ENCODE peak calls at places on chromosomes 7 and 10, in six cellular contexts. F is cardiac muscle cell; D is CD4-positive, alpha-beta memory T cell; Y is IMR-90; B is psoas muscle; I is HCT116. P is an unnamed sample. For H3K4me1, the result is how much of the 10 kb centered on the place peaks cover.

GRCh38 chr7:128398016-128398840 is 11.6 kb downstream of the IMPDH1 start:
- DNase-seq in F (peak), D (peak), Y (peak), B (peak), I (no peak), P (no peak)

GRCh38 chr7:157339777-157340677 is 3.2 kb downstream of the DNAJB6 start:
- DNase-seq in F (peak), D (peak), Y (peak), B (peak), I (peak), P (peak)

GRCh38 chr7:24051651-24052050 is 232.3 kb upstream of the NPY start:
- DNase-seq in F (no peak), D (no peak), Y (no peak), B (no peak), I (no peak), P (no peak)

GRCh38 chr7:17680026-17680425 is 260.3 kb downstream of the SNX13 start:
- DNase-seq in F (peak), D (no peak), Y (peak), B (no peak), I (no peak), P (no peak)

GRCh38 chr7:66167773-66168367 is 37.3 kb upstream of the TPST1 start:
- DNase-seq in F (no peak), D (no peak), Y (peak), B (no peak), I (no peak), P (no peak)

GRCh38 chr7:100472854-100473499 is 6.0 kb downstream of the TSC22D4 start:
- DNase-seq in F (no peak), D (no peak), Y (peak), B (peak), I (no peak), P (no peak)

GRCh38 chr7:97439637-97440214 is 292.2 kb upstream of the TAC1 start:
- DNase-seq in F (no peak), D (no peak), Y (no peak), B (no peak), I (no peak), P (no peak)

GRCh38 chr10:79416578-79417255 is 28.7 kb downstream of the ZCCHC24 start:
- DNase-seq in F (no peak), D (no peak), Y (no peak), B (peak), I (no peak), P (no peak)

GRCh38 chr7:77985974-77986339 is 187.4 kb downstream of the PHTF2 start:
- DNase-seq in F (no peak), D (no peak), Y (no peak), B (no peak), I (no peak), P (no peak)

GRCh38 chr7:128697301-128697905 is 25.3 kb downstream of the GARIN1A start:
- DNase-seq in F (peak), D (peak), Y (peak), B (peak), I (no peak), P (peak)

GRCh38 chr10:47409866-47410256 is 25.8 kb upstream of the ZNF488 start:
- DNase-seq in F (no peak), D (no peak), Y (no peak), B (no peak), I (no peak), P (no peak)

GRCh38 chr7:157577796-157578339 is 241.1 kb downstream of the DNAJB6 start:
- DNase-seq in F (no peak), D (no peak), Y (no peak), B (no peak), I (no peak), P (no peak)

GRCh38 chr10:79927111-79927828 is 21.6 kb downstream of the SFTPD start:
- DNase-seq in F (no peak), D (no peak), Y (no peak), B (no peak), I (no peak), P (no peak)

GRCh38 chr7:17988136-17988535 is 39.5 kb downstream of the PRPS1L1 start:
- DNase-seq in F (peak), D (no peak), Y (no peak), B (no peak), I (no peak), P (no peak)

GRCh38 chr7:35905555-35905954 is 104.7 kb downstream of the SEPTIN7 start:
- DNase-seq in F (no peak), D (no peak), Y (peak), B (no peak), I (no peak), P (no peak)

GRCh38 chr10:35795131-35795819 is 153.2 kb upstream of the FZD8 start:
- DNase-seq in F (no peak), D (no peak), Y (peak), B (no peak), I (no peak), P (no peak)

GRCh38 chr7:137961200-137962177 is 40.4 kb downstream of the CREB3L2 start:
- DNase-seq in F (no peak), D (no peak), Y (peak), B (no peak), I (no peak), P (no peak)

GRCh38 chr7:128919881-128920789 is 9.6 kb upstream of the KCP start:
- DNase-seq in F (no peak), D (no peak), Y (no peak), B (no peak), I (no peak), P (no peak)

GRCh38 chr7:54888067-54888735 is 129.2 kb upstream of the SEC61G start:
- DNase-seq in F (peak), D (no peak), Y (no peak), B (peak), I (no peak), P (no peak)

GRCh38 chr7:2451171-2452073 is 24.8 kb downstream of the GRIFIN start:
- DNase-seq in F (peak), D (peak), Y (peak), B (peak), I (peak), P (peak)

GRCh38 chr7:2446676-2447075 is 29.5 kb downstream of the GRIFIN start:
- DNase-seq in F (no peak), D (no peak), Y (no peak), B (no peak), I (no peak), P (no peak)

GRCh38 chr7:2452643-2453270 is 23.4 kb downstream of the GRIFIN start:
- DNase-seq in F (no peak), D (no peak), Y (no peak), B (no peak), I (no peak), P (no peak)

GRCh38 chr7:2450198-2451107 is 25.7 kb downstream of the GRIFIN start:
- DNase-seq in F (no peak), D (no peak), Y (no peak), B (no peak), I (no peak), P (no peak)

GRCh38 chr7:2452074-2452507 is 24.1 kb downstream of the GRIFIN start:
- DNase-seq in F (no peak), D (no peak), Y (no peak), B (no peak), I (no peak), P (no peak)
- H3K27ac ChIP-seq in F (no peak), D (no peak), Y (no peak), B (no peak), I (peak), P (no peak)

GRCh38 chr10:13388478-13388877 is 40.4 kb upstream of the SEPHS1 start:
- DNase-seq in F (no peak), D (no peak), Y (no peak), B (no peak), I (no peak), P (no peak)

GRCh38 chr10:13386021-13386420 is 37.9 kb upstream of the SEPHS1 start:
- DNase-seq in F (no peak), D (no peak), Y (no peak), B (no peak), I (no peak), P (no peak)

GRCh38 chr10:13382759-13383753 is 35.0 kb upstream of the SEPHS1 start:
- DNase-seq in F (no peak), D (no peak), Y (no peak), B (no peak), I (no peak), P (no peak)
- H3K4me3 ChIP-seq in F (no peak), D (no peak), Y (no peak), B (peak), I (peak), P (peak)

DNA sequence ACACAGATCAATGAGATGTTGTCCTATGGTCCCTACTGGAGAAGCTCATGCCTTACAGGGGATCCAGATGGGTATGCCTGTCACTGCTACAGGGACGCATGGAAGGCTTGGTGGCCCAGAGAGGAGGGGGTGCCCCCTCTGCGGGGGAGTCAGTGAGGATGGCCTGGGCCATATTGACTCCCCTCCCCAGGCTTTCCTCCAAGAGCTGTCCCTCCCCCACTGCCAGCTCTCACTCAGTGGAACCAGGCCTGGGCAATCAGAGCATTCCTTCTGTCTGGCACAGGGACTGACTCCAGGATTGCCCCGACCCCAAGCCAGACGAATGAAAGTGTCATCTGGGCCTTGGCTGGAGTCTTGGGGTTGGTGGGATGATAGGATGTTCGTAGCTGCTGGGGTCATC is 24.3 kb downstream of the FAM241B start:
- DNase-seq in F (no peak), D (no peak), Y (no peak), B (peak), I (no peak), P (no peak)
- H3K4me1 ChIP-seq in F (half or more), D (under half), Y (under half), B (under half), I (under half), P (under half)

GRCh38 chr10:75261813-75262725 is 26.3 kb upstream of the COMTD1 start:
- DNase-seq in F (no peak), D (no peak), Y (peak), B (no peak), I (no peak), P (no peak)
- H3K27ac ChIP-seq in F (no peak), D (no peak), Y (no peak), B (no peak), I (no peak), P (no peak)

GRCh38 chr7:142320883-142321282 is 63.0 kb upstream of the PRSS58 start:
- DNase-seq in F (no peak), D (no peak), Y (no peak), B (no peak), I (no peak), P (no peak)

GRCh38 chr7:142323706-142324105 is 65.8 kb upstream of the PRSS58 start:
- DNase-seq in F (peak), D (no peak), Y (no peak), B (peak), I (peak), P (peak)

GRCh38 chr7:142319970-142320369 is 62.1 kb upstream of the PRSS58 start:
- DNase-seq in F (no peak), D (peak), Y (no peak), B (no peak), I (no peak), P (no peak)

DNA sequence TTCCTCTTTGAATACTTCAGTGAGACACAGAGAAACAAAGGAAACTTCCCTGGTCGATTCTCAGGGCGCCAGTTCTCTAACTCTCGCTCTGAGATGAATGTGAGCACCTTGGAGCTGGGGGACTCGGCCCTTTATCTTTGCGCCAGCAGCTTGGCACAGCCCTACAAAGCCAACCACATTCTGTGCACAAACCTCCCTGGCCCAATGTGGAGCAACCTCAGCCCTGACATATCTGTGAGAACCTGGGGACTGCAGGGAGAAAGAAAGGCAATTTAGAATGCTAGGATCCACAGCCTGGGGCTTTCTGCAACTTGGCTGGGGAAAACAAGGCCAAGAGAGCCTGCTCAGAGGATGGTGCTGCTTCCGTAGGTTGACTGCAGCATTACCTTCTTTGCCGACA is 63.5 kb upstream of the PRSS58 start:
- DNase-seq in F (no peak), D (no peak), Y (no peak), B (no peak), I (no peak), P (no peak)
- H3K4me3 ChIP-seq in F (no peak), D (no peak), Y (no peak), B (no peak), I (no peak), P (no peak)

GRCh38 chr10:88999629-89000028 is 9.0 kb downstream of the FAS start:
- DNase-seq in F (no peak), D (no peak), Y (peak), B (no peak), I (no peak), P (no peak)
- H3K4me1 ChIP-seq in F (under half), D (half or more), Y (under half), B (under half), I (under half), P (half or more)

DNA sequence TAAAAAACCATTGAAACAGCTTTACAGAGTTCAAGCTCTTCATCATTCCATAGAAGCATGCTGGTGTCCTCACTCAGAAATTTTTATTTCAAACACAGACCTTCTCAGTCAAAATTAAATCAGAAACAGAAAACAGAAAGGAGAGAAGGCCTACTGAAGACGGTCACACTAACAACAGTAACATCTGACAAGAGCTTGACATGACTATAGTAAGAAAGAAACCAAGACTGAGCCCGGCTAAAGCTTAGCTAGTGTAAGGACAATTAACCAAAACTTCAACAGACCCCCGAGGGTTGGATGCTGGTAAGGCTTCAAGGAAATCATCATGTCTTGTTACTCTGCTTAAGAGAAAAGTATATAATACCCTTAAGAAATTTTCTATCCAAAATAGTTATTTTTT is 38.6 kb downstream of the MTPN start:
- DNase-seq in F (no peak), D (no peak), Y (no peak), B (no peak), I (no peak), P (no peak)
- H3K27ac ChIP-seq in F (peak), D (no peak), Y (no peak), B (no peak), I (no peak), P (no peak)

DNA sequence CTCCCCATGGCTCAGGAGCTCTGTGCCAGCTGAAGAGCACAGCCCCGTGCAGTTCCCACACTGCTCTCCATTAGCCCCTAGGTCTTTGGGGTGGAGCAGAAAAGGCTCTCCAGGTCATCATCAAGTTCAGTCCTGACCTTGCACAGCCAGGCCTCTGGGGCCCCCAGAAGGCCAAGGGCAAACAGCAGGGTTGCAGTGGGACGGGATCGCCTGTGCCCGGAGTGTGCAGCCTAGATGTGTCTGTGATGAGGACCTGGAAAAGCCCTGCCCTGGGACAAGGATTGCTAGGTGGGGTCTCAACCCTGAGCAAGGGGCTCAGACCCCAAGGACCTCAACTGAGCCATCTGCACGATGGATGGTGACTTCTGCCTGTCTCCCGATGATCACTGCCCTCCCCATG is 549 bp downstream of the INMT start:
- DNase-seq in F (no peak), D (no peak), Y (no peak), B (no peak), I (no peak), P (no peak)
- H3K4me3 ChIP-seq in F (no peak), D (no peak), Y (no peak), B (peak), I (no peak), P (no peak)

DNA sequence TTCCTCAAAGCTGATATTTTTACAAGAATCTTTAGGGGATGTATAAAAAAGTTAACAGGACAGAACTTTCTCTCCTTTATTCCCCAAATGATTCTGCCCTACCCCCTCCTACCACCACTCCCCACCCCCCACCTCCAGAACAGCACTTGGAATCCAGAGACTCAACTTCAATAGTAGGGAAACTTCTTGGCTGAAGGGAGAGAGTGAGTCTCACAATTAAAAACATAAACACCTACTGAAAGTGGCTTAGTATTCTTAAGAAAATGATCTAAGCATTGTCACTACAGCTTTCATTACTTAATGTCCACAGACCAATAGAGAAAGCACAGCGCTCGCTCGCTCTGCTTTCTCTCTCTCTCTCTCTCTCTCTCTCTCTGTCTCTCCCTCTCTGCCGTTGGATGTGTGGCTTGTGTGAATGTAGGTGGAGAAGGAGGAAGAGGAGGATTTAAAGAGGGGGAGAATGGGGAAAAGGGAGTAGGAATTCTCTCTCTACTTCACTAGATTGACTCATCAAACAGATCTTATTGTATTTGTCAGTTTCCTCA is 1.5 kb upstream of the SEMA3A start:
- DNase-seq in F (peak), D (no peak), Y (peak), B (no peak), I (no peak), P (no peak)
- H3K4me1 ChIP-seq in F (under half), D (under half), Y (under half), B (under half), I (under half), P (under half)

GRCh38 chr10:6239213-6239991 is 36.7 kb downstream of the PFKFB3 start:
- DNase-seq in F (no peak), D (peak), Y (peak), B (no peak), I (peak), P (peak)
- H3K27ac ChIP-seq in F (no peak), D (no peak), Y (peak), B (peak), I (peak), P (no peak)

P was measured in effector memory CD4-positive, alpha-beta T cell.